ENCODE peak calls at places on chromosome 19, in six cellular contexts. I, Z, B, M, R and Q are unnamed samples.

GRCh38 chr19:58368561-58369360 is 6.2 kb upstream of the ZNF497 start:
- DNase-seq in Z (no peak), M (no peak), I (no peak), B (no peak), R (no peak), Q (no peak)

GRCh38 chr19:38831142-38831605 is 420 bp downstream of the ECH1 start:
- DNase-seq in I (no peak), R (peak; percentile 94), Z (no peak), B (peak; percentile 33), M (no peak), Q (no peak)

GRCh38 chr19:18211683-18212082 is 7.8 kb upstream of the RAB3A start:
- DNase-seq in I (no peak), Z (no peak), B (no peak), R (no peak), M (no peak), Q (no peak)

GRCh38 chr19:13959141-13959961 is 7.0 kb downstream of the DCAF15 start:
- DNase-seq in Z (no peak), M (no peak), I (no peak), R (no peak), B (no peak), Q (no peak)

GRCh38 chr19:48836089-48837017 is at the start of gene HSD17B14:
- DNase-seq in B (peak; percentile 71), Z (no peak), I (no peak), R (peak; percentile 17), M (no peak), Q (no peak)

GRCh38 chr19:2345794-2346663 is 14.0 kb upstream of the TMPRSS9 start:
- DNase-seq in M (no peak), I (no peak), B (no peak), R (no peak), Z (no peak), Q (no peak)

GRCh38 chr19:36140289-36141038 is 598 bp downstream of the CAPNS1 start:
- DNase-seq in M (peak; percentile 36), I (peak; percentile 11), Z (no peak), R (no peak), B (peak; percentile 37), Q (peak; percentile 27)

GRCh38 chr19:14328406-14328805 is 52.8 kb upstream of the ADGRE5 start:
- DNase-seq in B (no peak), I (no peak), Z (no peak), R (no peak), M (no peak), Q (no peak)

GRCh38 chr19:4454952-4455738 is 2.4 kb downstream of the UBXN6 start:
- DNase-seq in R (peak; percentile 78), M (no peak), Z (no peak), I (no peak), B (no peak), Q (no peak)

GRCh38 chr19:45376045-45376724 is 5.8 kb upstream of the ERCC2 start:
- DNase-seq in R (peak; percentile 89), I (no peak), M (no peak), B (peak; percentile 50), Z (no peak), Q (no peak)

GRCh38 chr19:43560687-43561086 is 14.6 kb downstream of the XRCC1 start:
- DNase-seq in B (no peak), I (no peak), M (no peak), R (no peak), Z (no peak), Q (no peak)

GRCh38 chr19:6021878-6022569 is 44.1 kb upstream of the RANBP3 start:
- DNase-seq in R (peak; percentile 64), I (peak; percentile 65), Z (no peak), B (peak; percentile 90), M (peak; percentile 77), Q (peak; percentile 58)

GRCh38 chr19:17757125-17757524 is 5.8 kb downstream of the FCHO1 start:
- DNase-seq in B (no peak), I (no peak), Z (no peak), R (peak; percentile 33), M (no peak), Q (no peak)

GRCh38 chr19:43901395-43902390 is 33.4 kb downstream of the ZNF45 start:
- DNase-seq in R (peak; percentile 83), I (peak; percentile 51), B (peak; percentile 79), M (peak; percentile 55), Z (peak; percentile 31), Q (peak; percentile 57)

GRCh38 chr19:32876919-32877285 is 7.3 kb upstream of the SLC7A9 start:
- DNase-seq in R (peak; percentile 51), I (no peak), Z (no peak), B (no peak), M (no peak), Q (no peak)

GRCh38 chr19:823565-824121 is 1.9 kb upstream of the PLPPR3 start:
- DNase-seq in M (no peak), R (no peak), Z (no peak), B (peak; percentile 49), I (no peak), Q (no peak)

GRCh38 chr19:45852941-45853340 is 10.0 kb downstream of the SYMPK start:
- DNase-seq in B (no peak), I (no peak), R (no peak), M (no peak), Z (no peak), Q (no peak)

GRCh38 chr19:1883784-1884183 is 1.5 kb downstream of the ABHD17A start:
- DNase-seq in B (no peak), M (no peak), R (no peak), I (no peak), Z (no peak), Q (no peak)

GRCh38 chr19:38361633-38362075 is 12.7 kb upstream of the PSMD8 start:
- DNase-seq in M (peak; percentile 46), B (peak; percentile 91), I (peak; percentile 28), Z (peak; percentile 29), R (peak; percentile 59), Q (no peak)

GRCh38 chr19:36605101-36605838 is at the start of gene ZNF382:
- DNase-seq in R (peak; percentile 54), Z (peak; percentile 19), B (peak; percentile 77), M (peak; percentile 78), I (peak; percentile 82), Q (peak; percentile 75)

GRCh38 chr19:41234512-41235208 is 15.6 kb downstream of the AXL start:
- DNase-seq in R (no peak), M (no peak), I (no peak), Z (no peak), B (no peak), Q (no peak)

GRCh38 chr19:41391618-41392017 is 5.5 kb downstream of the EXOSC5 start:
- DNase-seq in B (no peak), R (no peak), I (no peak), M (no peak), Z (no peak), Q (no peak)

GRCh38 chr19:4575978-4576933 is 16.8 kb upstream of the SEMA6B start:
- DNase-seq in R (no peak), B (peak; percentile 86), I (peak; percentile 46), M (peak; percentile 70), Z (no peak), Q (peak; percentile 62)

GRCh38 chr19:40754611-40755247 is 3.7 kb downstream of the SNRPA start:
- DNase-seq in R (no peak), M (no peak), I (no peak), B (no peak), Z (no peak), Q (no peak)

GRCh38 chr19:5961969-5962945 is 15.7 kb downstream of the RANBP3 start:
- DNase-seq in M (peak; percentile 77), B (no peak), R (no peak), I (peak; percentile 59), Z (peak; percentile 51), Q (peak; percentile 58)

GRCh38 chr19:18419699-18420460 is 682 bp downstream of the SSBP4 start:
- DNase-seq in Z (no peak), M (peak; percentile 47), B (peak; percentile 46), I (no peak), R (no peak), Q (no peak)

GRCh38 chr19:47699360-47699917 is 13.8 kb upstream of the EHD2 start:
- DNase-seq in R (no peak), M (peak; percentile 38), I (peak; percentile 14), Z (no peak), B (peak; percentile 85), Q (peak; percentile 32)

GRCh38 chr19:1069009-1069779 is 2.2 kb downstream of the ARHGAP45 start:
- DNase-seq in M (peak; percentile 78), R (no peak), I (peak; percentile 49), Z (no peak), B (no peak), Q (peak; percentile 53)

GRCh38 chr19:46205183-46205984 is 24.2 kb upstream of the IGFL1 start:
- DNase-seq in I (no peak), R (no peak), M (no peak), B (no peak), Z (no peak), Q (no peak)

GRCh38 chr19:3407556-3408516 is 41.5 kb downstream of the NFIC start:
- DNase-seq in B (no peak), Z (no peak), M (no peak), R (no peak), I (no peak), Q (no peak)

GRCh38 chr19:48398329-48399235 is 5.1 kb downstream of the GRIN2D start:
- DNase-seq in I (peak; percentile 73), M (peak; percentile 82), B (peak; percentile 93), Z (no peak), R (peak; percentile 92), Q (peak; percentile 87)

GRCh38 chr19:49216076-49216475 is 58.5 kb downstream of the TRPM4 start:
- DNase-seq in I (no peak), B (no peak), M (no peak), Z (no peak), R (peak; percentile 56), Q (no peak)